ENCODE peak calls at places on chromosomes 3 and 15, in seven cellular contexts. Y is ELR; X is stimulated activated CD4-positive, alpha-beta T cell treated with anti-CD3 and anti-CD28 coated beads, Interleukin-4, amount 100 ng/mL, for 24 hours; F is stimulated activated naive CD4-positive, alpha-beta T cell treated with Interleukin-2 at 50 U/mL for 16 hours; U is T-helper 2 cell; D is left cardiac atrium; H is heart left ventricle. R is an unnamed sample.

GRCh38 chr15:67280217-67280616 is 25.6 kb downstream of the IQCH start:
- DNase-seq in Y (no peak), X (no peak), U (no peak), D (no peak), F (no peak), H (no peak), R (no peak)

GRCh38 chr3:190701096-190701532 is 161.4 kb downstream of the GMNC start:
- DNase-seq in D (no peak), Y (peak; percentile 71), H (peak; percentile 55), F (no peak), U (no peak), X (no peak), R (peak; percentile 6)

GRCh38 chr3:55556622-55557531 is 69.8 kb upstream of the WNT5A start:
- DNase-seq in X (no peak), D (no peak), F (no peak), H (peak; percentile 23), Y (peak; percentile 48), U (no peak), R (no peak)

GRCh38 chr3:5741017-5741416 is 553.5 kb downstream of the EDEM1 start:
- DNase-seq in U (no peak), H (no peak), F (no peak), X (no peak), Y (no peak), D (no peak), R (no peak)

GRCh38 chr15:52069559-52069958 is 43.0 kb downstream of the BCL2L10 start:
- DNase-seq in H (no peak), X (no peak), F (no peak), D (no peak), Y (no peak), U (no peak), R (no peak)

GRCh38 chr15:69991493-69991892 is 106.2 kb downstream of the TLE3 start:
- DNase-seq in U (no peak), Y (no peak), H (no peak), D (no peak), F (no peak), X (no peak), R (no peak)

GRCh38 chr3:187084580-187084979 is 54.7 kb downstream of the RPL39L start:
- DNase-seq in Y (no peak), X (no peak), U (no peak), H (no peak), D (no peak), F (no peak), R (no peak)

GRCh38 chr3:39499651-39500273 is 32.3 kb downstream of the MOBP start:
- DNase-seq in F (no peak), Y (no peak), X (no peak), D (no peak), U (no peak), H (no peak), R (no peak)

GRCh38 chr3:175121225-175121624 is 262.1 kb downstream of the NAALADL2 start:
- DNase-seq in D (no peak), X (no peak), F (no peak), Y (no peak), U (no peak), H (no peak), R (no peak)

GRCh38 chr3:188241072-188241471 is 87.1 kb downstream of the LPP start:
- DNase-seq in D (peak; percentile 50), X (no peak), U (no peak), Y (peak; percentile 25), H (peak; percentile 70), F (no peak), R (peak; percentile 50)

GRCh38 chr3:188663839-188664238 is 507.9 kb upstream of the TPRG1 start:
- DNase-seq in U (no peak), F (no peak), D (no peak), H (no peak), Y (no peak), X (no peak), R (no peak)

GRCh38 chr3:33256249-33256648 is 21.0 kb upstream of the FBXL2 start:
- DNase-seq in X (no peak), H (no peak), F (no peak), D (no peak), U (no peak), Y (no peak), R (no peak)

GRCh38 chr15:30877070-30877469 is 26.6 kb upstream of the FAN1 start:
- DNase-seq in Y (no peak), X (no peak), F (no peak), D (no peak), U (no peak), H (no peak), R (no peak)

GRCh38 chr3:27105904-27106303 is 263.3 kb downstream of the NEK10 start:
- DNase-seq in D (no peak), F (no peak), Y (no peak), H (no peak), X (no peak), U (no peak), R (no peak)

GRCh38 chr3:167830007-167830406 is 94.5 kb downstream of the SERPINI1 start:
- DNase-seq in D (no peak), H (no peak), Y (no peak), F (no peak), X (no peak), U (no peak), R (no peak)

GRCh38 chr15:29934251-29934650 is 112.0 kb upstream of the TJP1 start:
- DNase-seq in X (no peak), U (no peak), H (no peak), F (no peak), D (no peak), Y (peak; percentile 94), R (no peak)

GRCh38 chr15:76059320-76060097 is at the start of gene TMEM266:
- DNase-seq in X (no peak), H (peak; percentile 34), U (no peak), F (no peak), Y (peak; percentile 47), D (peak; percentile 40), R (peak; percentile 76)

GRCh38 chr3:16064660-16065414 is 109.6 kb upstream of the GALNT15 start:
- DNase-seq in D (peak; percentile 87), Y (peak; percentile 86), F (no peak), X (no peak), U (no peak), H (peak; percentile 82), R (peak; percentile 64)

GRCh38 chr15:70466895-70467529 is 296.3 kb downstream of the UACA start:
- DNase-seq in F (peak; percentile 30), U (no peak), H (peak; percentile 43), X (peak; percentile 51), D (peak; percentile 57), Y (peak; percentile 67), R (peak; percentile 64)

GRCh38 chr3:136146981-136147729 is 49.0 kb downstream of the MSL2 start:
- DNase-seq in D (no peak), Y (peak; percentile 45), F (no peak), H (no peak), U (no peak), X (no peak), R (no peak)

GRCh38 chr15:29822100-29822684 is at the start of gene TJP1:
- DNase-seq in D (peak; percentile 87), H (peak; percentile 86), F (no peak), U (no peak), Y (peak; percentile 82), X (no peak), R (no peak)

GRCh38 chr3:15056676-15057404 is 8.3 kb downstream of the MRPS25 start:
- DNase-seq in U (no peak), Y (no peak), H (no peak), D (no peak), F (no peak), X (no peak), R (no peak)

GRCh38 chr15:101481917-101482525 is 7.5 kb downstream of the PCSK6 start:
- DNase-seq in U (no peak), Y (no peak), H (no peak), D (no peak), X (no peak), F (no peak), R (no peak)

GRCh38 chr3:100533176-100533575 is 40.8 kb downstream of the TMEM45A start:
- DNase-seq in D (no peak), X (no peak), Y (no peak), H (no peak), F (no peak), U (no peak), R (no peak)

GRCh38 chr3:65233561-65233960 is 545.8 kb upstream of the ADAMTS9 start:
- DNase-seq in D (no peak), Y (no peak), F (no peak), X (no peak), U (no peak), H (no peak), R (no peak)

GRCh38 chr3:4807381-4808280 is 171.6 kb upstream of the BHLHE40 start:
- DNase-seq in X (no peak), D (no peak), H (no peak), F (no peak), U (no peak), Y (no peak), R (no peak)

GRCh38 chr3:9032236-9032777 is 69.0 kb upstream of the RAD18 start:
- DNase-seq in X (no peak), Y (no peak), H (no peak), U (no peak), F (no peak), D (no peak), R (no peak)

GRCh38 chr3:81105761-81106160 is 655.7 kb downstream of the GBE1 start:
- DNase-seq in D (no peak), U (no peak), F (no peak), H (no peak), Y (peak; percentile 56), X (no peak), R (no peak)

GRCh38 chr15:56454841-56455240 is 10.1 kb downstream of the MNS1 start:
- DNase-seq in H (no peak), Y (no peak), D (no peak), U (no peak), F (no peak), X (no peak), R (no peak)

GRCh38 chr3:140316895-140317400 is 360.9 kb upstream of the TRIM42 start:
- DNase-seq in U (no peak), Y (no peak), F (no peak), X (no peak), D (no peak), H (no peak), R (no peak)

GRCh38 chr3:150763841-150764483 is 993 bp upstream of the SIAH2 start:
- DNase-seq in H (peak; percentile 71), D (peak; percentile 76), X (peak; percentile 58), Y (peak; percentile 68), F (peak; percentile 54), U (no peak), R (peak; percentile 70)

GRCh38 chr3:13705051-13705450 is 156.1 kb downstream of the FBLN2 start:
- DNase-seq in Y (no peak), X (no peak), U (no peak), H (no peak), F (no peak), D (no peak), R (no peak)

GRCh38 chr3:66473637-66474036 is 27.2 kb downstream of the LRIG1 start:
- DNase-seq in Y (peak; percentile 53), F (peak; percentile 22), H (no peak), U (no peak), X (peak; percentile 42), D (peak; percentile 34), R (no peak)